ENCODE peak calls at places on chromosomes 12 and 14, in six cellular contexts. D is choroid plexus epithelial cell, I is foreskin fibroblast, T is H9, K is neural progenitor cell, V is fibroblast of mammary gland. M is an unnamed sample.

GRCh38 chr14:92470215-92470614 is 43.4 kb upstream of the RIN3 start:
- DNase-seq in D (peak), I (peak), T (no peak), K (no peak), V (peak), M (peak)

GRCh38 chr12:32399045-32399372 is 349 bp upstream of the FGD4 start:
- DNase-seq in D (no peak), I (no peak), T (no peak), K (no peak), V (no peak), M (no peak)

GRCh38 chr14:93720076-93720815 is 68.0 kb downstream of the PRIMA1 start:
- DNase-seq in D (no peak), I (no peak), T (peak), K (no peak), V (no peak), M (no peak)

GRCh38 chr14:37171678-37172023 is 755 bp downstream of the SLC25A21 start:
- DNase-seq in D (no peak), I (no peak), T (no peak), K (no peak), V (no peak), M (no peak)

GRCh38 chr14:23078692-23079116 is 16.2 kb downstream of the ACIN1 start:
- DNase-seq in D (peak), I (peak), T (no peak), K (no peak), V (peak), M (peak)

GRCh38 chr14:54488646-54489317 is at the start of gene GMFB:
- DNase-seq in D (peak), I (peak), T (peak), K (peak), V (peak), M (peak)

GRCh38 chr14:34684578-34684977 is 29.8 kb downstream of the CFL2 start:
- DNase-seq in D (peak), I (no peak), T (no peak), K (no peak), V (peak), M (no peak)

GRCh38 chr12:116594325-116595038 is 35.3 kb downstream of the MAP1LC3B2 start:
- DNase-seq in D (no peak), I (no peak), T (no peak), K (no peak), V (no peak), M (no peak)

GRCh38 chr14:98210045-98210678 is 1061.8 kb downstream of the BCL11B start:
- DNase-seq in D (no peak), I (no peak), T (no peak), K (no peak), V (no peak), M (no peak)

GRCh38 chr12:96623155-96623554 is 133.8 kb downstream of the CFAP54 start:
- DNase-seq in D (no peak), I (no peak), T (no peak), K (peak), V (no peak), M (no peak)

DNA sequence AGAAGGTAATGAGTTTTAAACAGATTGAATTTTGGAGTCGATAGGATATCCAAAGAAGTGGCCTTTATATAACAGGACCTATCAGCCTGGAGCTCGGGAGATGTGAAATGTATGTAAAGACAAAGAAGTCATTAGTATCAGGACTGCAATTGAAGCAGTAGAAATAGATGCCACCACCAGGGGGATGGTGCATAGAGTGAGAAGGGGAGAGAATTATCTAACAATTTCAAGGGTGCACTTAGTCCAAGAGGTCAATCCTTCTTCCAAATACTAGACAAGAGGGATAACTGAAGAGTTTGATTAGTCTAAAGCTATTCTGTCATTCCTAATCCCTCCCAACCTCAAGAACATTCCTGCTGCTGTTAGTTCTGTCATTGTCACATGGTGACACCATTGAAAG is 127.8 kb downstream of the CFAP54 start:
- DNase-seq in D (no peak), I (no peak), T (no peak), K (no peak), V (no peak), M (no peak)
- TF ChIP-seq CTCF in D (no peak), I (no peak), T (peak), K (peak), V (peak), M (peak)

GRCh38 chr12:96766232-96766631 is 140.8 kb upstream of the NEDD1 start:
- DNase-seq in D (peak), I (no peak), T (peak), K (peak), V (no peak), M (peak)
- TF ChIP-seq CTCF in D (peak), I (no peak), T (peak), K (peak), V (no peak), M (peak)

GRCh38 chr12:72028966-72029365 is 90.3 kb downstream of the TPH2 start:
- DNase-seq in D (no peak), I (no peak), T (no peak), K (no peak), V (no peak), M (no peak)
- TF ChIP-seq CTCF in D (no peak), I (no peak), T (no peak), K (no peak), V (no peak), M (no peak)

GRCh38 chr14:103209054-103209453 is 85.8 kb downstream of the TNFAIP2 start:
- DNase-seq in D (no peak), I (no peak), T (no peak), K (no peak), V (no peak), M (no peak)
- TF ChIP-seq CTCF in D (peak), I (no peak), T (peak), K (peak), V (peak), M (peak)

DNA sequence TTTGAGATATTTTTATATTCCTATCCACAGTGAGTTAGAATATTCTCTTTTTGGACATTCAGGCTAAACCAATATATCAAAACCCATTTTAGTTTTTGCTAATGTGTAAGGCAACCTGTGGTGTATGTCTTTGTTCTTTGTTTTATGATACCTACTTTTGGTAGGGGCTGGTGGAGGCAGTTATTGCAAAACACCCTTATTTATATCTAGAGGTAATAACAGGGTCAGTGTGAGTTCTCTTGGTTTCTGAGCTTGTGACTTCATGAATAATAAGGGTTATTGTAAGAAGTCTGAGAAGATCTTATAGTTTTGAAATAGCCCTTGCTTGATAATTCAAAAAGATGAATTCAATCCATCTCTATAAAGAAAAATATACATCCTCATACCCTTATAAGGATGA is 235.1 kb upstream of the LRIG3 start:
- DNase-seq in D (no peak), I (no peak), T (no peak), K (no peak), V (no peak), M (no peak)
- TF ChIP-seq CTCF in D (no peak), I (no peak), T (no peak), K (no peak), V (no peak), M (no peak)

GRCh38 chr14:78598046-78598652 is 428.0 kb downstream of the NRXN3 start:
- DNase-seq in D (peak), I (peak), T (peak), K (peak), V (peak), M (peak)

GRCh38 chr14:78593949-78594348 is 423.8 kb downstream of the NRXN3 start:
- DNase-seq in D (no peak), I (no peak), T (no peak), K (no peak), V (no peak), M (no peak)

GRCh38 chr14:78595797-78596196 is 425.6 kb downstream of the NRXN3 start:
- DNase-seq in D (peak), I (no peak), T (peak), K (peak), V (no peak), M (peak)
- TF ChIP-seq CTCF in D (peak), I (peak), T (peak), K (peak), V (peak), M (peak)

DNA sequence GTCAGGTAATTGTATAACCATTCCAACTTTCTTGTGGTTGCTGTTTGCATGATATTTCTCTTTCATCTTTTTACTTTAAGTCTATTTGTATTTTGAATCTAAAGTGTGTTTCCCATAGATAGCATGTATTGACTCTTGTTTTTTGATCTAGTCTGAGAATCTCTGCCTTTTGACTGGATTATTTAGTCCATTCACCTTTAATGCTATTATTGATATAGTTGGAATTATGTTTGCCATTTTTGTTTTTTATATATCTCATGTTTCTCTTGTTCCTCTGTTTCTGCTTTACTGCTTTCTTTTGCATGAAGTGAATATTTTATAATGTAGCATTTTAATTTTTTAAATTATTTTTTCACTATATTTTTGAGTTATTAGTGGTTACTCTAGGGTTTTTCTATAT is 103.9 kb upstream of the PMCH start:
- DNase-seq in D (no peak), I (no peak), T (no peak), K (no peak), V (no peak), M (no peak)
- TF ChIP-seq CTCF in D (no peak), I (no peak), T (no peak), K (no peak), V (no peak), M (no peak)

GRCh38 chr14:97113339-97113738 is 316.2 kb downstream of the VRK1 start:
- DNase-seq in D (no peak), I (no peak), T (no peak), K (no peak), V (peak), M (no peak)
- TF ChIP-seq CTCF in D (no peak), I (no peak), T (no peak), K (no peak), V (no peak), M (no peak)